ENCODE peak calls at places on chromosomes 5 and 9, in six cellular contexts. F, N, X, Y, E and P are unnamed samples. For H3K4me1, the result is how much of the 10 kb centered on the place peaks cover.

GRCh38 chr9:93585259-93585658 is 8.9 kb downstream of the PHF2 start:
- DNase-seq in N (peak), E (no peak), F (no peak), Y (no peak), X (no peak), P (peak)

GRCh38 chr9:128027166-128027539 is 40.0 kb downstream of the NAIF1 start:
- DNase-seq in E (no peak), N (no peak), F (no peak), Y (no peak), X (no peak), P (no peak)

GRCh38 chr5:32339198-32339597 is 26.5 kb upstream of the MTMR12 start:
- DNase-seq in F (no peak), X (no peak), N (no peak), Y (no peak), E (no peak), P (no peak)

GRCh38 chr9:34659592-34660253 is 2.7 kb downstream of the CCL27 start:
- DNase-seq in Y (no peak), F (no peak), X (no peak), N (no peak), E (no peak), P (no peak)

GRCh38 chr5:160023883-160024635 is 15.1 kb downstream of the TTC1 start:
- DNase-seq in N (no peak), X (no peak), Y (no peak), F (no peak), E (no peak), P (no peak)

GRCh38 chr9:33718987-33719386 is 76.4 kb upstream of the PRSS3 start:
- DNase-seq in N (no peak), E (no peak), X (no peak), F (no peak), Y (no peak), P (no peak)

GRCh38 chr9:97857603-97858392 is 4.8 kb downstream of the FOXE1 start:
- DNase-seq in N (no peak), Y (no peak), X (no peak), F (no peak), E (no peak), P (peak)

GRCh38 chr5:145101246-145101645 is 733.9 kb downstream of the PRELID2 start:
- DNase-seq in E (no peak), N (no peak), X (no peak), Y (no peak), F (no peak), P (no peak)

GRCh38 chr5:77180167-77181081 is 30.1 kb upstream of the PDE8B start:
- DNase-seq in N (no peak), E (peak), X (no peak), F (peak), Y (no peak), P (peak)

GRCh38 chr5:35369965-35370790 is 139.9 kb upstream of the PRLR start:
- DNase-seq in Y (no peak), X (no peak), N (no peak), E (no peak), F (no peak), P (no peak)

GRCh38 chr5:170571331-170571731 is 67.5 kb downstream of the KCNIP1 start:
- DNase-seq in X (no peak), N (no peak), Y (no peak), E (no peak), F (no peak), P (no peak)

GRCh38 chr9:107039546-107039945 is 176.6 kb downstream of the ZNF462 start:
- DNase-seq in E (no peak), F (no peak), X (no peak), Y (no peak), N (no peak), P (no peak)

GRCh38 chr5:143229896-143230675 is 173.4 kb downstream of the NR3C1 start:
- DNase-seq in Y (no peak), X (no peak), E (no peak), N (no peak), F (peak), P (peak)

GRCh38 chr9:2638871-2639673 is 17.5 kb downstream of the VLDLR start:
- DNase-seq in Y (no peak), F (no peak), N (no peak), X (no peak), E (no peak), P (no peak)

GRCh38 chr9:125700791-125701190 is 6.2 kb downstream of the MAPKAP1 start:
- DNase-seq in F (no peak), N (no peak), X (no peak), Y (no peak), E (no peak), P (no peak)

GRCh38 chr5:7321724-7322123 is 74.2 kb upstream of the ADCY2 start:
- DNase-seq in Y (no peak), N (no peak), F (no peak), X (no peak), E (no peak), P (no peak)

GRCh38 chr9:89529243-89530030 is 31.5 kb upstream of the SEMA4D start:
- DNase-seq in X (no peak), Y (no peak), E (no peak), F (no peak), N (no peak), P (no peak)

GRCh38 chr9:99085949-99086948 is 18.7 kb upstream of the TGFBR1 start:
- DNase-seq in E (no peak), X (no peak), F (no peak), Y (no peak), N (no peak), P (no peak)

GRCh38 chr5:167895899-167896659 is 395.4 kb upstream of the WWC1 start:
- DNase-seq in F (no peak), X (no peak), N (no peak), E (no peak), Y (no peak), P (no peak)

GRCh38 chr5:138051441-138052296 is 18.8 kb upstream of the FAM13B start:
- DNase-seq in F (no peak), E (peak), X (peak), Y (no peak), N (no peak), P (no peak)

GRCh38 chr5:96745844-96746531 is 61.8 kb downstream of the ERAP1 start:
- DNase-seq in F (no peak), N (no peak), X (no peak), Y (no peak), E (no peak), P (no peak)

GRCh38 chr9:3906437-3907213 is 380.8 kb upstream of the RFX3 start:
- DNase-seq in F (no peak), N (peak), X (no peak), E (no peak), Y (no peak), P (no peak)

GRCh38 chr5:37710965-37711364 is 128.9 kb downstream of the GDNF start:
- DNase-seq in E (no peak), N (no peak), F (no peak), Y (no peak), X (no peak), P (no peak)

GRCh38 chr9:38375572-38375963 is 16.9 kb upstream of the ALDH1B1 start:
- DNase-seq in E (no peak), Y (peak), N (no peak), F (no peak), X (no peak), P (no peak)

GRCh38 chr9:92970467-92970923 is 23.2 kb downstream of the FGD3 start:
- DNase-seq in X (no peak), E (peak), Y (peak), F (no peak), N (no peak), P (peak)

GRCh38 chr5:173274771-173275170 is 39.8 kb upstream of the NKX2-5 start:
- DNase-seq in N (no peak), Y (no peak), E (no peak), F (no peak), X (no peak), P (no peak)

GRCh38 chr9:136536721-136537241 is 9.1 kb downstream of the NOTCH1 start:
- DNase-seq in N (no peak), X (no peak), Y (no peak), F (no peak), E (no peak), P (no peak)
- TF ChIP-seq CTCF in N (no peak), X (no peak), Y (no peak), F (no peak), E (no peak), P (no peak)

DNA sequence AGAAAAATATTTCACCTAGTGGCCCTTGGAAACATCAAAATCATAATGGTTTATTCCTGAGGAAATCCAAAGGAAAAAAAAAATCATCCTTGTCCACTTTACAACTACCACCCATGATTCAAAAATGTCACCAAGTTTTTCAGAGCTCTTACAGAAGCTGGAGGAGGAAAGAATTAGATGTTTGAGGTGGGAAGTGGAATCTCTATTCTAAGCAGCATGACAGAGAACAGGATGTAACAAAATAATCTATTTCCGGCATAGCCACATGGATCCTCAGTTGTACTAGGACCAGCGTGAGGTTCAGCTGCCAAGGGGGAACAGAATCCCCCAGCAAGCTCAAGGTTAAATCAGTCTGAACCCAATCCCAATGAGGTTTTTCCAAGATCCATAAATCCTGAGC is 40.2 kb downstream of the FBXW11 start:
- DNase-seq in N (no peak), E (no peak), F (no peak), X (no peak), Y (no peak), P (no peak)
- H3K4me1 ChIP-seq in N (under half), E (half or more), F (half or more), X (under half), Y (under half), P (under half)

GRCh38 chr5:140038373-140038957 is 4.6 kb downstream of the NRG2 start:
- DNase-seq in Y (no peak), E (no peak), N (no peak), X (no peak), F (no peak), P (no peak)
- H3K4me3 ChIP-seq in Y (peak), E (peak), N (peak), X (peak), F (peak), P (no peak)

DNA sequence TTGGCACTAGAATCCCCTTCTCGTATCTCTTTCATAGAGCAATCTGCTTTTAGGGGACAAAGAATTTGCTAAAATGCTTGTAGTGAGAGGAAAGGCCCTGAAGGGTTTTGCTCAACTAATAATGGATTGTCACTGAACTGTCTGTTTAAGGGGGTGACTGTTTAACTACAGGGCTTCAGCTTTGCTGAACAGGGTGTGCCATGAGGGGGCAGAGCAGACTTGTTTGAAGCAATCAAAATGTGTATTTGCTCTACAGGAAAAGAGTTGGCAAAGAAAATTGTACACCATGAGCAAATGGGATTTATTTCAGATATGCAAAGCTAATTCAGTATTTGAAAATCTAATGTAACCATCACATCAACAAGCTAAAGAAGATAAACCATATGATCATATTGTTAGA is 154.3 kb downstream of the GABRG2 start:
- DNase-seq in F (no peak), N (no peak), Y (no peak), E (no peak), X (no peak), P (no peak)
- TF ChIP-seq CTCF in F (no peak), N (no peak), Y (no peak), E (no peak), X (no peak), P (no peak)

DNA sequence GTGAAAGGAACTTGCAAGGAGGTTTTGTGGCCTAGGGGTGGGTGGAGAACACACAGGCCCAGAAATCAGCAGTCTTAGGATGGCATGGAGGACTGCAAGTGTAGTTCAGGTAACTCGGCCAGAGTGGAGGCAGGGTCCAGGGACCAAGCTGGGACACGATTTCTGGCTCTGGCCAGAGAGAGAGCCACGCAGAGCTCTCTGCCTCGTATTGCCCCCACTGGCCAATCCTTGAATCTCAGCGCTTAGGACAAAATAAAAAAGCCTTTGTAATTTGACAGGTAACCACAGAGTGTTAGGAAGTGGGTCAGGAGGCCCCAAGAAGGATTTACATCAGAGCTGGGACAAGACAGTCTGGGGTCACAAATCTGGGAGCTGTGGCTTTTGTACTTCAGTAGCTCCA is 11.7 kb downstream of the MAP3K1 start:
- DNase-seq in E (no peak), Y (no peak), N (no peak), X (no peak), F (no peak), P (no peak)
- H3K4me1 ChIP-seq in E (half or more), Y (half or more), N (under half), X (under half), F (under half), P (half or more)

GRCh38 chr5:81495286-81495685 is 101.4 kb upstream of the ACOT12 start:
- DNase-seq in Y (no peak), N (no peak), F (no peak), X (no peak), E (no peak), P (no peak)
- H3K4me3 ChIP-seq in Y (no peak), N (no peak), F (no peak), X (no peak), E (no peak), P (no peak)